ENCODE peak calls at places on chromosomes 4 and X, in five cellular contexts. O is neural progenitor cell, I is epithelial cell of esophagus, Z is fibroblast of lung, E is lower lobe of right lung. B is an unnamed sample.

GRCh38 chrX:100643943-100644587 is at the start of gene SRPX2:
- DNase-seq in O (no peak), I (peak), Z (peak), E (peak), B (peak)

GRCh38 chrX:153459976-153460375 is 10.4 kb downstream of the HAUS7 start:
- DNase-seq in O (no peak), I (peak), Z (peak), E (no peak), B (peak)

GRCh38 chrX:123330229-123330942 is 146.3 kb downstream of the GRIA3 start:
- DNase-seq in O (no peak), I (no peak), Z (no peak), E (no peak), B (no peak)

GRCh38 chrX:43141885-43142284 is 363.9 kb upstream of the PPP1R2C start:
- DNase-seq in O (no peak), I (no peak), Z (no peak), E (no peak), B (no peak)

GRCh38 chr4:114811564-114812360 is 213.2 kb downstream of the UGT8 start:
- DNase-seq in O (no peak), I (peak), Z (no peak), E (no peak), B (no peak)

GRCh38 chr4:73053974-73054480 is 15.5 kb downstream of the COX18 start:
- DNase-seq in O (no peak), I (no peak), Z (peak), E (no peak), B (peak)

GRCh38 chrX:100895365-100896075 is 21.4 kb upstream of the NOX1 start:
- DNase-seq in O (peak), I (peak), Z (peak), E (no peak), B (peak)

GRCh38 chrX:53316121-53316859 is 34.9 kb upstream of the IQSEC2 start:
- DNase-seq in O (no peak), I (no peak), Z (no peak), E (no peak), B (no peak)

GRCh38 chr4:13355036-13355910 is 128.9 kb downstream of the RAB28 start:
- DNase-seq in O (no peak), I (no peak), Z (peak), E (no peak), B (no peak)

GRCh38 chrX:140764401-140764919 is 54.9 kb downstream of the LINC00632 start:
- DNase-seq in O (peak), I (peak), Z (peak), E (peak), B (peak)
- H3K4me3 ChIP-seq in O (peak), I (peak), Z (peak), E (peak), B (peak)

GRCh38 chr4:8403173-8403753 is 37.3 kb downstream of the ACOX3 start:
- DNase-seq in O (peak), I (peak), Z (peak), E (peak), B (peak)
- TF ChIP-seq CTCF in O (peak), I (peak), Z (peak), E (peak), B (peak)

DNA sequence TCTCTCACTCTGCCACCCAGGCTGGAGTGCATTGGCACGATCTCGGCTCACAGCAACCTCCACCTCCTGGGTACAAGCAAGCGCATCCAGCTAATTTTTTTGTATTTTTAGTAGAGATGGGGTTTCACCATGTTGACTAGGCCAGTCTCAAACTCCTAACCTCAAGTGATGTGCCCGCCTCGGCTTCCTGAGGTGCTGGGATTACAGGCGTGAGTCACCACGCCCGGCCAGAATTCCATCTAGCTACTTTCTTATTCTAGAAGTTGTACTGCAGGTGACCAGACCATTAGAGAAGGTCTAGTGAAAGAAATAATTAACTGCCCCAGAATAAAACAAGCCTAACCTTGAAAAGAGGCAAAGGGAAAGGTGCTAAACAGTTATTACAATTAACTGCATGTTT is 2.2 kb downstream of the LRBA start:
- DNase-seq in O (peak), I (peak), Z (no peak), E (no peak), B (no peak)
- H3K4me3 ChIP-seq in O (peak), I (peak), Z (no peak), E (peak), B (no peak)

DNA sequence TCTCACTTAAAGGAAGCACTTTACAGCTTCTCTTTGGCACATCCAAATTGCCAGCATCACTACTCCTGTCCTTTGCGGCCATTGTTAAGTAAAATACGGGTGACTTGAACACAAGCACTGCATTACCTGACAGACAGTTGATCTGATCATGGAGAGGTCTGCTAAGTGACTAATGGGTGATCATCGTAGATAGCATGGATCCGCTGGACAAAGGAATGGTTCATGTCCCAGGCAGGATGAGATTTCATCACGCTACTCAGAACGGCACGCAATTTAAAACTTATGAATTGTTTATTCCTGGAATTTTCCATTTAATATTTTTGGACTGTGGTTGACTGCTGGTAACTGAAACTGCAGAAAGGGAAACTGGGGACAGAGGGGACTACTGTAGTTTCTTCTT is 94.1 kb downstream of the NEUROG2 start:
- DNase-seq in O (no peak), I (no peak), Z (no peak), E (no peak), B (no peak)
- TF ChIP-seq CTCF in O (no peak), I (no peak), Z (no peak), E (no peak), B (no peak)

GRCh38 chr4:118803253-118803652 is 32.7 kb downstream of the SEC24D start:
- DNase-seq in O (no peak), I (no peak), Z (no peak), E (no peak), B (no peak)
- H3K4me3 ChIP-seq in O (no peak), I (no peak), Z (no peak), E (no peak), B (no peak)

GRCh38 chr4:100682477-100683218 is 164.8 kb upstream of the EMCN start:
- DNase-seq in O (no peak), I (no peak), Z (no peak), E (no peak), B (no peak)

GRCh38 chr4:100679926-100680325 is 162.1 kb upstream of the EMCN start:
- DNase-seq in O (no peak), I (no peak), Z (no peak), E (no peak), B (no peak)

DNA sequence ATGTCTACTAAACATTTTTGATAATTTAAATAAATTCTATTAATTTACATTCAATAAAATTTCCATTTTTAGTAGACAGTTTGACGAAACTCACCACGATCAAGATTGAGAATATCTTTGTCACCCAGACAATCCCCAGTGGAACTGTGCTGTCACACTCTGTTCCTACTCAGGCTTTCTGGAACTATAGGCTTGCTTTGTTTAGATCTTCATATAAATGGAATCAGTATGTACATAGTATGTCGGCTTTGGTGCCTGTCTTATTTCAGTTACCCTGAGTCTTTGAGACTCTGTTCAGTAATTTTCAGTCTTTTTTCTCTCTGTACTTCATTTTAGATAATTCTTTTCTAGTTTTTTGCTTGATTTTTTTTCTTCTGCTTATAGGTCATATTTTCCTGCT is 163.5 kb upstream of the EMCN start:
- DNase-seq in O (no peak), I (no peak), Z (no peak), E (no peak), B (no peak)
- TF ChIP-seq CTCF in O (no peak), I (no peak), Z (no peak), E (no peak), B (no peak)

B was measured in brain microvascular endothelial cell.